ENCODE peak calls at places on chromosomes 5 and 9, in five cellular contexts. H is CD4-positive, alpha-beta memory T cell; U is fibroblast of pulmonary artery; Z is naive thymus-derived CD4-positive, alpha-beta T cell; R is body of pancreas. O is an unnamed sample.

GRCh38 chr5:120405291-120405864 is 58.7 kb upstream of the PRR16 start:
- DNase-seq in H (no peak), U (peak), Z (no peak), R (no peak), O (peak)

GRCh38 chr9:20884985-20885593 is 146.4 kb downstream of the HACD4 start:
- DNase-seq in H (peak), U (peak), Z (peak), R (peak), O (peak)

GRCh38 chr9:70835323-70835722 is 286.1 kb downstream of the TRPM3 start:
- DNase-seq in H (no peak), U (peak), Z (no peak), R (no peak), O (peak)

GRCh38 chr5:96652769-96653455 is 9.3 kb upstream of the CAST start:
- DNase-seq in H (no peak), U (no peak), Z (no peak), R (no peak), O (peak)

GRCh38 chr5:138338411-138339085 is 482 bp downstream of the FAM53C start:
- DNase-seq in H (no peak), U (no peak), Z (peak), R (no peak), O (no peak)

GRCh38 chr5:56123531-56124243 is 109.4 kb downstream of the ANKRD55 start:
- DNase-seq in H (no peak), U (peak), Z (no peak), R (peak), O (peak)

GRCh38 chr5:935510-936084 is 42.9 kb downstream of the TRIP13 start:
- DNase-seq in H (no peak), U (no peak), Z (no peak), R (no peak), O (no peak)

GRCh38 chr5:176560364-176560763 is 11.2 kb downstream of the CDHR2 start:
- DNase-seq in H (no peak), U (no peak), Z (peak), R (no peak), O (no peak)

GRCh38 chr5:57976506-57976905 is 483.4 kb downstream of the PLK2 start:
- DNase-seq in H (no peak), U (peak), Z (no peak), R (no peak), O (no peak)

GRCh38 chr5:126780165-126780827 is 3.4 kb downstream of the LMNB1 start:
- DNase-seq in H (peak), U (peak), Z (peak), R (peak), O (peak)
- H3K4me3 ChIP-seq in H (peak), U (no peak), Z (no peak), R (no peak), O (no peak)

DNA sequence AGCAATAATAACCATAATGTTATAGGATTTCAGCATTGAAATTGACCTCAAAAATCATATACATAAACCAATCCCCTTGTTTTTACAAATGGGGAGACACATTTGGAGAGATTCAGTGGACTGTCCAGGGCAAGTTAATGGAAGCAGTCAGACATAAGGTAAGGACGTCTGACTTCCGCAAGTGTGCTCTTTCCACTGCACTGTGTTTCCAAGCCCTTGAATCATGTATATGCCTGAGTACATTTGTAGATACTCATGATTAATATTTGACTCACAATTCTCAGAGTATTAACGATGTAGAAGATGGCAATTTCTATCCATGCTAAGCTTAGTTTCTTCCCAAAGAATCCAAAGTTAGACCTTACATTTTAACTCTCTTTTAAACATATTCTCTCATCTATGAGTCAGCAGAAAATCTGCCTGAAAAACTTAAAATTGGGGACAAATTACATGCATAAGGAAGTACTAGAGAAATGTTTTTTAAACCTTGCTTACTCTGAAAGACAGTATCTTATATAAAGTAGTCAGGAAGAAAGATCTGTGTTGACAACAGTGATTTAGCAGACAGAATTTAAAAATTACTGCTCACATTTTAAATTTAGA is 165.3 kb downstream of the NFIB start:
- DNase-seq in H (no peak), U (no peak), Z (no peak), R (no peak), O (no peak)
- H3K4me3 ChIP-seq in H (no peak), U (no peak), Z (no peak), R (no peak), O (no peak)

GRCh38 chr9:116569111-116569510 is 118.0 kb upstream of the TRIM32 start:
- DNase-seq in H (no peak), U (no peak), Z (no peak), R (no peak), O (no peak)
- H3K4me3 ChIP-seq in H (no peak), U (no peak), Z (no peak), R (no peak), O (no peak)

DNA sequence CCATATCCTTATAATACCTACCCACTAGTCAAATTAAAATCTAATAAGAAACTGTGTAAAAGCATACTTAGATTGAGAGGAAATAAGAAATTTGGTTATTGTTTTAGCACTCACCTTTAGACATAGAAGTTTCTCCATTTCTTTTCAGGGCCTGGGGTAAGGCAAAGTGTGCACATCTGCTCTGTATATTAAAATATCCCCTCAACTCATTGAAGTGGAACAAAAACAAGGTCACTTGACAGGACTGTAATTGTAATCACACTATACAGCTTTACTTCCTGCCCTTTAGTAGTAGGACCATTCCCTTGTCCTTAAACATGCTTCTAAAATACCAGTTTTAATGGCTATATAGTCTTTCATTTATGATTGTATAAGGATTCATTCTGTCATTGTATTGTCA is 15.3 kb downstream of the TGFBR1 start:
- DNase-seq in H (no peak), U (no peak), Z (no peak), R (no peak), O (no peak)
- H3K4me3 ChIP-seq in H (no peak), U (no peak), Z (no peak), R (no peak), O (no peak)

GRCh38 chr5:52269395-52269794 is 518.3 kb upstream of the ITGA1 start:
- DNase-seq in H (no peak), U (no peak), Z (no peak), R (no peak), O (no peak)
- H3K4me3 ChIP-seq in H (no peak), U (no peak), Z (no peak), R (no peak), O (peak)

GRCh38 chr5:65137631-65138030 is 344.1 kb downstream of the ADAMTS6 start:
- DNase-seq in H (no peak), U (no peak), Z (no peak), R (no peak), O (no peak)

GRCh38 chr5:65141487-65141886 is 340.2 kb downstream of the ADAMTS6 start:
- DNase-seq in H (no peak), U (no peak), Z (no peak), R (no peak), O (no peak)

GRCh38 chr5:65142511-65143011 is 339.2 kb downstream of the ADAMTS6 start:
- DNase-seq in H (no peak), U (peak), Z (no peak), R (no peak), O (no peak)

GRCh38 chr5:65144136-65144871 is 337.4 kb downstream of the ADAMTS6 start:
- DNase-seq in H (no peak), U (no peak), Z (no peak), R (no peak), O (no peak)

DNA sequence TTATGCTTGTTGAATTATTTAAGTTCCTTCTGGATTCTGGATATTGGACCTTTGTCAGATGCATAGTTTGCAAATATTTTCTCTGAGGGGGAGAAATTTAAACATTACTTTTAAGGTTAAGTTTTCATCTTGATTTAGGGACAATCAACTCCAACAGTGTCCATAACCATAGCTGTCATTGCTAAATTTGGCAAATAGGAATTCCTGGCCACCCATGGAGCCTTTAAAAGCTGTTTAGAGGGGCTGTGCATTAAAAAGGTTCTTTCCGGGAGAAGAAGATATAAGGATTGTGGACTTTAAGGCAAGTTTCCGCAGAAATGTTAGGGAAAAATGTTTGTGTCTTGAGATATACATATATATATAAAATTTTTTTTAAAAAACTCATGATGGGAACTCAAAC is 339.7 kb downstream of the ADAMTS6 start:
- DNase-seq in H (no peak), U (no peak), Z (no peak), R (no peak), O (no peak)
- H3K4me3 ChIP-seq in H (no peak), U (no peak), Z (no peak), R (no peak), O (no peak)

GRCh38 chr5:101675510-101675909 is 620.6 kb downstream of the SLCO4C1 start:
- DNase-seq in H (no peak), U (no peak), Z (no peak), R (no peak), O (no peak)

GRCh38 chr5:101676646-101677045 is 619.4 kb downstream of the SLCO4C1 start:
- DNase-seq in H (no peak), U (no peak), Z (no peak), R (no peak), O (no peak)

GRCh38 chr5:101679816-101680215 is 616.3 kb downstream of the SLCO4C1 start:
- DNase-seq in H (no peak), U (peak), Z (no peak), R (no peak), O (peak)

GRCh38 chr5:101677961-101678360 is 618.1 kb downstream of the SLCO4C1 start:
- DNase-seq in H (no peak), U (no peak), Z (no peak), R (no peak), O (no peak)

DNA sequence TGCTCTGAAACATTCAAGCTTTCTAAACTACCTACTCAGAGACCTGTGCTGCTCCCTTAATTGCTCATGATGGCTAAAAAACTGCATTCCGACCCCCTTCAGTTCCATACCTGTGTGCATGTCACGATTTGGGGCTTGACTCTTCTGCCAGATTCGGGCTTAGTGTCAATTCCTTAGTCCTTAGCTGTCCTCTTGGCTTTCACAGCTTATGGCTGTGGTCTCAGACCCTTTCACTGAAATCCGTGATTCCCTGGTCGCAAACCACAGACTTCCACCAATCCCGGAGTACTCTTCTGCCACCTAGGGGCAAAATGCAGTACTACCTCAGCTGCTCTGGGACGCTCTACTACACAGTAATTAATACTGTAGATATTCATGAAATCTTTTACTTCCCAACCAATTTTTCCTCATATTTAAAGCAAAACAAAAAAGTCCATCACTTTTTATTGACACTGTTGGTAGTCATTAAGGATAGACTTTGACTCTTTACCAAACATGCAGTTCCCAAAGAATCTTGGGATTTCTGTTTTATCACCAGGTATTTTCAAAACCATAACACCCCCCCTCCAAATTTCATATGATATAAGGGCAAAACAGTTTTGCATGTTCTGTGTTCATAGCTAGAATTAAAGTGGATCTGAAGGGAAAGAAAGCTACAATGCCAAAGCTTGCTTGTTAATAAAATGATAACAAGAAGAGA is 617.4 kb downstream of the SLCO4C1 start:
- DNase-seq in H (peak), U (peak), Z (peak), R (peak), O (peak)
- H3K4me3 ChIP-seq in H (no peak), U (no peak), Z (no peak), R (no peak), O (no peak)